ENCODE peak calls at places on chromosomes 6 and 20, in nine cellular contexts. One of them, this sample, is unnamed.

GRCh38 chr6:167742719-167743303 is 83.9 kb upstream of the AFDN start:
- DNase-seq in endothelial cell of umbilical vein: no peak
- DNase-seq in suprapubic skin: no peak
- DNase-seq in sigmoid colon: no peak
- DNase-seq in breast epithelium: no peak
- DNase-seq in HCT116: peak
- DNase-seq in Panc1: no peak
- DNase-seq in spleen: no peak
- DNase-seq in GM23338: peak
- DNase-seq in this sample: no peak

GRCh38 chr6:52019092-52019491 is 68.3 kb downstream of the PKHD1 start:
- DNase-seq in suprapubic skin: no peak
- DNase-seq in GM23338: no peak
- DNase-seq in spleen: no peak
- DNase-seq in Panc1: no peak
- DNase-seq in breast epithelium: no peak
- DNase-seq in sigmoid colon: no peak
- DNase-seq in endothelial cell of umbilical vein: no peak
- DNase-seq in HCT116: no peak
- DNase-seq in this sample: no peak

GRCh38 chr6:134902074-134902861 is 47.6 kb downstream of the ALDH8A1 start:
- DNase-seq in sigmoid colon: no peak
- DNase-seq in HCT116: no peak
- DNase-seq in endothelial cell of umbilical vein: no peak
- DNase-seq in spleen: no peak
- DNase-seq in breast epithelium: no peak
- DNase-seq in GM23338: no peak
- DNase-seq in suprapubic skin: no peak
- DNase-seq in Panc1: no peak
- DNase-seq in this sample: no peak

GRCh38 chr6:170162011-170162770 is 128.7 kb downstream of the DLL1 start:
- DNase-seq in Panc1: no peak
- DNase-seq in HCT116: no peak
- DNase-seq in sigmoid colon: peak
- DNase-seq in suprapubic skin: peak
- DNase-seq in endothelial cell of umbilical vein: no peak
- DNase-seq in spleen: peak
- DNase-seq in GM23338: no peak
- DNase-seq in breast epithelium: peak
- DNase-seq in this sample: no peak

GRCh38 chr6:79601020-79601609 is 30.0 kb upstream of the SH3BGRL2 start:
- DNase-seq in suprapubic skin: no peak
- DNase-seq in GM23338: no peak
- DNase-seq in breast epithelium: no peak
- DNase-seq in HCT116: no peak
- DNase-seq in sigmoid colon: no peak
- DNase-seq in spleen: no peak
- DNase-seq in endothelial cell of umbilical vein: peak
- DNase-seq in Panc1: peak
- DNase-seq in this sample: peak

GRCh38 chr20:49228676-49229075 is 9.5 kb downstream of the DDX27 start:
- DNase-seq in spleen: no peak
- DNase-seq in sigmoid colon: peak
- DNase-seq in breast epithelium: no peak
- DNase-seq in Panc1: no peak
- DNase-seq in HCT116: no peak
- DNase-seq in endothelial cell of umbilical vein: no peak
- DNase-seq in suprapubic skin: no peak
- DNase-seq in GM23338: no peak
- DNase-seq in this sample: no peak

GRCh38 chr6:110518281-110518623 is 41.8 kb upstream of the SLC22A16 start:
- DNase-seq in breast epithelium: no peak
- DNase-seq in sigmoid colon: no peak
- DNase-seq in endothelial cell of umbilical vein: no peak
- DNase-seq in HCT116: no peak
- DNase-seq in spleen: no peak
- DNase-seq in suprapubic skin: no peak
- DNase-seq in GM23338: peak
- DNase-seq in Panc1: no peak
- DNase-seq in this sample: no peak

GRCh38 chr20:50399917-50400704 is 110.1 kb upstream of the PTPN1 start:
- DNase-seq in spleen: no peak
- DNase-seq in GM23338: no peak
- DNase-seq in breast epithelium: no peak
- DNase-seq in endothelial cell of umbilical vein: peak
- DNase-seq in sigmoid colon: no peak
- DNase-seq in HCT116: no peak
- DNase-seq in suprapubic skin: no peak
- DNase-seq in Panc1: no peak
- DNase-seq in this sample: no peak

GRCh38 chr6:28656715-28657114 is 131.0 kb downstream of the GPX5 start:
- DNase-seq in GM23338: no peak
- DNase-seq in endothelial cell of umbilical vein: no peak
- DNase-seq in Panc1: no peak
- DNase-seq in HCT116: no peak
- DNase-seq in spleen: no peak
- DNase-seq in breast epithelium: no peak
- DNase-seq in suprapubic skin: no peak
- DNase-seq in sigmoid colon: no peak
- DNase-seq in this sample: no peak

GRCh38 chr6:40394381-40394780 is 192.8 kb downstream of the LRFN2 start:
- DNase-seq in Panc1: no peak
- DNase-seq in GM23338: no peak
- DNase-seq in HCT116: no peak
- DNase-seq in spleen: no peak
- DNase-seq in sigmoid colon: no peak
- DNase-seq in suprapubic skin: no peak
- DNase-seq in breast epithelium: no peak
- DNase-seq in endothelial cell of umbilical vein: no peak
- DNase-seq in this sample: no peak

GRCh38 chr6:169826697-169827096 is 75.3 kb downstream of the ERMARD start:
- DNase-seq in spleen: no peak
- DNase-seq in breast epithelium: no peak
- DNase-seq in sigmoid colon: no peak
- DNase-seq in suprapubic skin: no peak
- DNase-seq in GM23338: no peak
- DNase-seq in HCT116: no peak
- DNase-seq in Panc1: no peak
- DNase-seq in endothelial cell of umbilical vein: no peak
- DNase-seq in this sample: no peak

GRCh38 chr20:39974966-39975501 is 714.0 kb downstream of the MAFB start:
- DNase-seq in Panc1: no peak
- DNase-seq in spleen: no peak
- DNase-seq in endothelial cell of umbilical vein: no peak
- DNase-seq in suprapubic skin: no peak
- DNase-seq in HCT116: no peak
- DNase-seq in GM23338: no peak
- DNase-seq in sigmoid colon: no peak
- DNase-seq in breast epithelium: no peak
- DNase-seq in this sample: no peak

GRCh38 chr6:33206027-33206863 is 1.8 kb downstream of the HSD17B8 start:
- DNase-seq in GM23338: no peak
- DNase-seq in Panc1: no peak
- DNase-seq in sigmoid colon: no peak
- DNase-seq in spleen: no peak
- DNase-seq in endothelial cell of umbilical vein: no peak
- DNase-seq in HCT116: no peak
- DNase-seq in suprapubic skin: peak
- DNase-seq in breast epithelium: no peak
- DNase-seq in this sample: no peak

GRCh38 chr6:50939931-50940330 is 121.3 kb downstream of the TFAP2B start:
- DNase-seq in GM23338: no peak
- DNase-seq in spleen: no peak
- DNase-seq in HCT116: no peak
- DNase-seq in endothelial cell of umbilical vein: no peak
- DNase-seq in sigmoid colon: no peak
- DNase-seq in suprapubic skin: no peak
- DNase-seq in Panc1: no peak
- DNase-seq in breast epithelium: no peak
- DNase-seq in this sample: no peak

GRCh38 chr6:4727671-4728435 is 48.4 kb upstream of the CDYL start:
- DNase-seq in sigmoid colon: no peak
- DNase-seq in suprapubic skin: no peak
- DNase-seq in GM23338: peak
- DNase-seq in spleen: no peak
- DNase-seq in breast epithelium: no peak
- DNase-seq in endothelial cell of umbilical vein: no peak
- DNase-seq in HCT116: no peak
- DNase-seq in Panc1: no peak
- DNase-seq in this sample: no peak

GRCh38 chr20:4787825-4788224 is 66.1 kb downstream of the PRND start:
- DNase-seq in sigmoid colon: no peak
- DNase-seq in endothelial cell of umbilical vein: no peak
- DNase-seq in GM23338: no peak
- DNase-seq in breast epithelium: no peak
- DNase-seq in suprapubic skin: no peak
- DNase-seq in spleen: no peak
- DNase-seq in HCT116: no peak
- DNase-seq in Panc1: no peak
- DNase-seq in this sample: no peak
- H3K4me3 ChIP-seq in sigmoid colon: no peak
- H3K4me3 ChIP-seq in endothelial cell of umbilical vein: no peak
- H3K4me3 ChIP-seq in GM23338: no peak
- H3K4me3 ChIP-seq in breast epithelium: no peak
- H3K4me3 ChIP-seq in suprapubic skin: no peak
- H3K4me3 ChIP-seq in spleen: no peak
- H3K4me3 ChIP-seq in HCT116: no peak
- H3K4me3 ChIP-seq in Panc1: no peak
- H3K4me3 ChIP-seq in this sample: no peak

DNA sequence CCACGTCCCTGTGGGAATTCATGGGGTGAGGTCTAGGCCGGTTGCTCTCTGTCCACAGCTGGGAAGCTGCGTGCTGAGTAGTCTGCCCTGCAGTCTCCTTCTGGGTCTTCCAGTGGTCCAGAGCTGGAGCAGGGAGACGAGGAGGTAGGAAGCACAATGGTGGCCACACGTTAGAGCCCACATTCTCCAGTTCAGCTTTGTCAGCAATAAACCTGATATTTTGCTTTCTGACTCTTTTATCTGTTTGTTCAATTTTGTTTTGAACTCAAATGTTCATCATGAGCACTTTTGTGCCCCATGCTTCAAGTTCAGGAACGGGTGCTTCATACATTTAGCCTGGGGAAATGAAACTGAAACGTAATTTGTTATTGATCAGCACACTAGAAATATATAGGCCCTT is 21.3 kb downstream of the FNDC1 start:
- DNase-seq in breast epithelium: no peak
- DNase-seq in suprapubic skin: no peak
- DNase-seq in GM23338: no peak
- DNase-seq in endothelial cell of umbilical vein: no peak
- DNase-seq in spleen: no peak
- DNase-seq in sigmoid colon: no peak
- DNase-seq in HCT116: no peak
- DNase-seq in Panc1: no peak
- DNase-seq in this sample: no peak
- TF ChIP-seq POLR2AphosphoS5 in breast epithelium: no peak
- TF ChIP-seq POLR2AphosphoS5 in suprapubic skin: no peak
- TF ChIP-seq POLR2AphosphoS5 in GM23338: no peak
- TF ChIP-seq POLR2AphosphoS5 in endothelial cell of umbilical vein: no peak
- TF ChIP-seq POLR2AphosphoS5 in spleen: no peak
- TF ChIP-seq POLR2AphosphoS5 in sigmoid colon: no peak
- TF ChIP-seq POLR2AphosphoS5 in HCT116: no peak
- TF ChIP-seq POLR2AphosphoS5 in Panc1: no peak
- TF ChIP-seq POLR2AphosphoS5 in this sample: no peak

GRCh38 chr6:41702089-41702745 is 33.2 kb downstream of the TFEB start:
- DNase-seq in endothelial cell of umbilical vein: no peak
- DNase-seq in HCT116: no peak
- DNase-seq in Panc1: no peak
- DNase-seq in GM23338: no peak
- DNase-seq in sigmoid colon: no peak
- DNase-seq in breast epithelium: no peak
- DNase-seq in spleen: peak
- DNase-seq in suprapubic skin: no peak
- DNase-seq in this sample: no peak

GRCh38 chr6:41702771-41703494 is 32.5 kb downstream of the TFEB start:
- DNase-seq in sigmoid colon: no peak
- DNase-seq in suprapubic skin: no peak
- DNase-seq in HCT116: no peak
- DNase-seq in breast epithelium: no peak
- DNase-seq in Panc1: no peak
- DNase-seq in GM23338: no peak
- DNase-seq in spleen: peak
- DNase-seq in endothelial cell of umbilical vein: no peak
- DNase-seq in this sample: no peak

GRCh38 chr6:41704656-41705328 is 30.6 kb downstream of the TFEB start:
- DNase-seq in Panc1: no peak
- DNase-seq in sigmoid colon: no peak
- DNase-seq in endothelial cell of umbilical vein: no peak
- DNase-seq in HCT116: no peak
- DNase-seq in GM23338: no peak
- DNase-seq in suprapubic skin: no peak
- DNase-seq in breast epithelium: no peak
- DNase-seq in spleen: peak
- DNase-seq in this sample: no peak

GRCh38 chr6:41705329-41705995 is 29.9 kb downstream of the TFEB start:
- DNase-seq in HCT116: no peak
- DNase-seq in spleen: peak
- DNase-seq in Panc1: no peak
- DNase-seq in suprapubic skin: no peak
- DNase-seq in sigmoid colon: no peak
- DNase-seq in endothelial cell of umbilical vein: no peak
- DNase-seq in breast epithelium: no peak
- DNase-seq in GM23338: no peak
- DNase-seq in this sample: no peak

DNA sequence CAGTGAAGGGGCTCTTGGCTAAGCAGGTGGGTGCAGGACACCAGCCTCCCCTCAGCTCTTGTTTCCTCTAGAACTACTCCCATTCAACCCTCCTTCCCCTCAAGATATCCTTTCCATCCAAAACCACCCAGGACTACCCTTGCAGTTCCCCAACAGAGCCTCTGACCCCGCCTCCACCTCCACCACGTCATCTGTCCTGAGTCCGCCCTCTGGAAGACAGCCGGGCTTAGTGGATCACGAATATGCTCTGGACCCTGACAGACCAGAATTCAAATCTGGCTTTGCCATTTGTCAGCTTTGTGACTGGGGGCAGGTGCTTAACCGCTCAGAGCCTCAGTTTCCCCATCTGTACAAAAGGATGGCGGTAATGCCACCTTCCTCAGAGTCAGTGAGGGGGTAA is 31.4 kb downstream of the TFEB start:
- DNase-seq in sigmoid colon: no peak
- DNase-seq in Panc1: no peak
- DNase-seq in GM23338: no peak
- DNase-seq in breast epithelium: no peak
- DNase-seq in suprapubic skin: no peak
- DNase-seq in endothelial cell of umbilical vein: no peak
- DNase-seq in spleen: peak
- DNase-seq in HCT116: no peak
- DNase-seq in this sample: no peak
- H3K4me3 ChIP-seq in sigmoid colon: no peak
- H3K4me3 ChIP-seq in Panc1: no peak
- H3K4me3 ChIP-seq in GM23338: no peak
- H3K4me3 ChIP-seq in breast epithelium: no peak
- H3K4me3 ChIP-seq in suprapubic skin: no peak
- H3K4me3 ChIP-seq in endothelial cell of umbilical vein: no peak
- H3K4me3 ChIP-seq in spleen: no peak
- H3K4me3 ChIP-seq in HCT116: no peak
- H3K4me3 ChIP-seq in this sample: no peak

DNA sequence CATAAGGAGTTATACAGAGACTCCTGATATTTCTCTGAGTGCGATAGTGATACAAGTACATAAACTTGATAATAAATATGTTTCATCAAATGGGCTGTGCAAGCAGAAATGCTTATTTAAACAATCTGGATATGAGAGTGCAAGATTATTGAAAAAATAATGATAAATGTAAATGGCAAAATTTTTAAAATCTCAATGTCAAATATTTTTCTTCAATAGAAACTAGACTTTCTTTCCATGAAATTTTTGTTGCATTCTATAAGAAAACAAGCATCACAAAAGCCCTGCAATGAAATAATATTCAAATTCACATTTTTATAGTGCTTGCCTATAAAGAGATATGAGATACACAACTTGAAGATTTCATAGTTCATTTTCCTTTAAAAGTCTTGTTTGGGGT is 2.7 kb downstream of the PACRG start:
- DNase-seq in sigmoid colon: no peak
- DNase-seq in endothelial cell of umbilical vein: no peak
- DNase-seq in breast epithelium: no peak
- DNase-seq in spleen: no peak
- DNase-seq in HCT116: no peak
- DNase-seq in Panc1: no peak
- DNase-seq in GM23338: no peak
- DNase-seq in suprapubic skin: no peak
- DNase-seq in this sample: no peak
- TF ChIP-seq POLR2AphosphoS5 in sigmoid colon: no peak
- TF ChIP-seq POLR2AphosphoS5 in endothelial cell of umbilical vein: no peak
- TF ChIP-seq POLR2AphosphoS5 in breast epithelium: no peak
- TF ChIP-seq POLR2AphosphoS5 in spleen: no peak
- TF ChIP-seq POLR2AphosphoS5 in HCT116: no peak
- TF ChIP-seq POLR2AphosphoS5 in Panc1: no peak
- TF ChIP-seq POLR2AphosphoS5 in GM23338: no peak
- TF ChIP-seq POLR2AphosphoS5 in suprapubic skin: no peak
- TF ChIP-seq POLR2AphosphoS5 in this sample: no peak

This sample was measured in prostate gland.